ENCODE peak calls at places on chromosomes 7 and 10, in ten cellular contexts. W, G, U, K, P, Z, O, T, J and C are unnamed samples.

GRCh38 chr7:115747174-115747573 is 283.4 kb downstream of the TFEC start:
- DNase-seq in K (no peak), G (peak), U (no peak), Z (no peak), W (no peak), P (no peak), O (peak), T (no peak), J (no peak), C (no peak)

GRCh38 chr10:125152646-125153368 is 7.6 kb downstream of the CTBP2 start:
- DNase-seq in T (no peak), O (no peak), U (no peak), K (no peak), Z (no peak), W (no peak), J (no peak), P (peak), G (peak), C (peak)

GRCh38 chr10:68732651-68733050 is 11.6 kb downstream of the CCAR1 start:
- DNase-seq in O (no peak), U (no peak), T (no peak), G (no peak), W (no peak), K (no peak), P (no peak), J (no peak), Z (no peak), C (no peak)

GRCh38 chr10:79348640-79348988 is 1.3 kb downstream of the PPIF start:
- DNase-seq in K (no peak), P (no peak), T (no peak), J (no peak), Z (no peak), G (no peak), W (no peak), O (peak), U (no peak), C (no peak)

GRCh38 chr7:64637521-64638445 is 28.1 kb upstream of the ZNF107 start:
- DNase-seq in J (no peak), T (no peak), P (no peak), Z (no peak), O (no peak), G (no peak), W (no peak), K (no peak), U (no peak), C (no peak)

GRCh38 chr7:66505531-66506451 is 122.9 kb upstream of the KCTD7 start:
- DNase-seq in J (no peak), W (no peak), K (no peak), G (no peak), O (no peak), U (no peak), Z (no peak), T (no peak), P (peak), C (no peak)

GRCh38 chr7:18700147-18700546 is 204.6 kb downstream of the HDAC9 start:
- DNase-seq in K (no peak), J (no peak), W (no peak), Z (peak), T (no peak), G (no peak), P (no peak), U (peak), O (no peak), C (no peak)

GRCh38 chr10:19811517-19811916 is 4.7 kb upstream of the PLXDC2 start:
- DNase-seq in T (peak), G (peak), W (no peak), J (no peak), Z (no peak), K (no peak), P (no peak), U (no peak), O (peak), C (peak)

GRCh38 chr7:103065666-103066065 is 8.9 kb downstream of the FBXL13 start:
- DNase-seq in K (no peak), U (peak), T (peak), J (peak), P (no peak), G (peak), O (peak), Z (peak), W (no peak), C (no peak)

GRCh38 chr7:36336380-36336779 is 53.3 kb upstream of the ANLN start:
- DNase-seq in K (no peak), P (no peak), O (no peak), G (no peak), W (no peak), U (no peak), J (no peak), T (no peak), Z (no peak), C (no peak)

GRCh38 chr10:114520453-114520852 is 116.2 kb upstream of the AFAP1L2 start:
- DNase-seq in U (no peak), T (peak), P (no peak), K (no peak), Z (peak), O (peak), W (no peak), J (no peak), G (peak), C (no peak)

GRCh38 chr7:150941351-150941982 is 36.7 kb downstream of the KCNH2 start:
- DNase-seq in J (no peak), W (no peak), T (no peak), K (no peak), P (peak), O (no peak), U (no peak), G (no peak), Z (no peak), C (no peak)

GRCh38 chr7:115102738-115103137 is 180.8 kb downstream of the MDFIC start:
- DNase-seq in U (no peak), J (no peak), T (no peak), Z (no peak), P (no peak), G (no peak), W (no peak), K (no peak), O (no peak), C (no peak)

GRCh38 chr10:71638087-71638576 is 81.4 kb downstream of the C10orf105 start:
- DNase-seq in J (no peak), Z (no peak), U (peak), K (no peak), G (no peak), W (no peak), P (no peak), O (no peak), T (peak), C (no peak)

GRCh38 chr10:95688648-95689047 is 5.1 kb downstream of the TCTN3 start:
- DNase-seq in W (no peak), Z (no peak), U (peak), K (no peak), G (no peak), J (no peak), P (no peak), O (no peak), T (no peak), C (no peak)

GRCh38 chr10:131205556-131205955 is 106.0 kb downstream of the TCERG1L start:
- DNase-seq in U (no peak), K (no peak), P (peak), J (no peak), G (no peak), W (no peak), T (no peak), O (no peak), Z (no peak), C (no peak)

GRCh38 chr10:110493832-110494426 is 3.8 kb upstream of the DUSP5 start:
- DNase-seq in K (no peak), Z (no peak), U (no peak), W (no peak), G (no peak), P (no peak), T (no peak), O (no peak), J (no peak), C (no peak)

GRCh38 chr7:122301858-122302745 is 2.4 kb downstream of the FEZF1 start:
- DNase-seq in W (no peak), J (no peak), U (no peak), T (peak), K (no peak), O (no peak), Z (no peak), G (no peak), P (peak), C (no peak)

GRCh38 chr7:37284805-37285211 is 163.9 kb downstream of the ELMO1 start:
- DNase-seq in G (peak), P (peak), J (peak), T (peak), Z (peak), O (no peak), W (peak), K (peak), U (peak), C (peak)

GRCh38 chr10:12235116-12235694 is 39.2 kb downstream of the CDC123 start:
- DNase-seq in Z (no peak), J (no peak), G (no peak), K (no peak), U (no peak), T (no peak), P (no peak), W (no peak), O (no peak), C (no peak)

GRCh38 chr7:757741-758163 is 30.7 kb upstream of the PRKAR1B start:
- DNase-seq in J (no peak), P (peak), K (no peak), G (no peak), W (no peak), U (no peak), Z (no peak), T (no peak), O (no peak), C (no peak)

GRCh38 chr10:112766636-112767035 is 183.4 kb upstream of the TCF7L2 start:
- DNase-seq in Z (no peak), P (no peak), O (no peak), K (no peak), U (no peak), W (no peak), J (no peak), G (no peak), T (no peak), C (no peak)

GRCh38 chr7:47446871-47447466 is 134.9 kb downstream of the TNS3 start:
- DNase-seq in W (no peak), K (no peak), T (no peak), G (no peak), Z (no peak), P (no peak), J (no peak), O (no peak), U (no peak), C (no peak)

GRCh38 chr7:128167316-128167691 is 73.8 kb upstream of the LEP start:
- DNase-seq in W (no peak), P (peak), U (no peak), Z (peak), J (no peak), T (peak), O (peak), K (no peak), G (peak), C (no peak)

GRCh38 chr7:89077992-89078391 is 282.5 kb upstream of the TEX47 start:
- DNase-seq in O (no peak), G (no peak), K (no peak), J (no peak), P (no peak), U (no peak), T (no peak), Z (no peak), W (no peak), C (no peak)

GRCh38 chr7:35968140-35968940 is 167.5 kb downstream of the SEPTIN7 start:
- DNase-seq in T (no peak), G (no peak), Z (no peak), K (no peak), O (no peak), U (no peak), W (no peak), P (peak), J (no peak), C (no peak)

GRCh38 chr10:46263831-46264268 is 22.9 kb upstream of the ANTXRL start:
- DNase-seq in U (no peak), J (no peak), G (no peak), Z (no peak), T (no peak), O (no peak), W (no peak), P (no peak), K (no peak), C (no peak)

GRCh38 chr10:15842493-15843169 is 17.7 kb downstream of the MINDY3 start:
- DNase-seq in K (no peak), U (no peak), T (no peak), W (no peak), P (no peak), G (peak), J (no peak), Z (no peak), O (peak), C (no peak)

GRCh38 chr7:29647020-29647654 is 83.5 kb downstream of the PRR15 start:
- DNase-seq in G (no peak), Z (no peak), K (no peak), O (no peak), P (no peak), J (no peak), U (no peak), T (no peak), W (no peak), C (no peak)

GRCh38 chr10:79273603-79274002 is 73.7 kb upstream of the PPIF start:
- DNase-seq in J (no peak), P (no peak), Z (no peak), O (no peak), W (peak), T (no peak), K (no peak), G (peak), U (no peak), C (peak)

GRCh38 chr10:132858121-132859081 is 72.5 kb upstream of the NKX6-2 start:
- DNase-seq in U (no peak), O (no peak), J (no peak), P (peak), K (no peak), G (no peak), W (no peak), T (no peak), Z (no peak), C (peak)

GRCh38 chr7:8360564-8361153 is 72.8 kb upstream of the NXPH1 start:
- DNase-seq in T (no peak), P (no peak), U (no peak), W (no peak), K (no peak), Z (no peak), G (no peak), J (no peak), O (no peak), C (no peak)

GRCh38 chr7:8362723-8363369 is 70.6 kb upstream of the NXPH1 start:
- DNase-seq in G (no peak), U (no peak), O (no peak), P (no peak), K (no peak), J (no peak), Z (no peak), W (no peak), T (no peak), C (no peak)

GRCh38 chr7:8363407-8364015 is 69.9 kb upstream of the NXPH1 start:
- DNase-seq in K (no peak), J (no peak), G (no peak), Z (no peak), U (no peak), W (no peak), T (no peak), P (no peak), O (no peak), C (no peak)

DNA sequence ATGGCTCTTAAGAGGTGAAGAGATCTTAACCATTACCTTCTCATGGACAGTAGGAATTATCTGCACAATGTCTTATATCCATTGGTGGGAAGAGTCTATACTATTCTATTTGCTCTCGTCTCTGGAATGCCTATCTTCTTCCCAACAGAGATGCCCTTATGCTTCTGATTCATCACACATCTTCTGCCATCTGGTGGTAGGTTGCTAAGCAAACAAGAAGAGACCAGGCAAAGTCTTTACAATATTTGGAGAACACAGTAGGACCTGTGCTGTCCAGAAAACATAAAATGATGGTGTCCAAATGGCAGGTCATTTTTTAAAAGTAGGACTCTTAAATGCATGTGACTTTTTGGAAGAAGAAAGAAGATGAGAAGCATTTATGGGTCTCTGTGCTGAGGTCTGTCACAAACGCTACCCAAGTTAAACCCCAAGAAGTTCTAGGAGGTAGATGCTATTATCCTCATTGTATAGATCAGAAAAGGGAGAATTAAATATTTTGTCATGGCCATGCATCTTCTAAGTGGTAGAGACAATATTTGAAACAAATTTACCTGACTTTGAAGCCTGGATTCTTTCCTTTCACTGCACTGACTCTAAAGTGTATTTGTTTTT is 67.8 kb upstream of the NXPH1 start:
- DNase-seq in G (no peak), O (no peak), J (no peak), T (peak), K (no peak), Z (no peak), U (peak), W (no peak), P (no peak), C (no peak)
- TF ChIP-seq CTCF in G (no peak), O (no peak), J (no peak), T (peak), K (peak), Z (peak), U (peak), W (no peak), P (no peak), C (peak)

GRCh38 chr7:73829921-73830617 is 727 bp upstream of the CLDN4 start:
- DNase-seq in U (no peak), J (no peak), K (no peak), W (no peak), P (no peak), Z (no peak), G (no peak), O (no peak), T (peak), C (no peak)
- H3K4me3 ChIP-seq in U (no peak), J (peak), K (no peak), W (no peak), P (peak), Z (no peak), G (no peak), O (no peak), T (no peak), C (no peak)

GRCh38 chr10:5779753-5780152 is 33.5 kb downstream of the GDI2 start:
- DNase-seq in U (no peak), J (no peak), Z (no peak), P (no peak), T (no peak), W (no peak), G (no peak), O (no peak), K (no peak), C (no peak)

GRCh38 chr10:5775705-5776104 is 37.5 kb downstream of the GDI2 start:
- DNase-seq in P (peak), K (no peak), O (no peak), U (peak), T (no peak), G (no peak), J (peak), W (no peak), Z (no peak), C (no peak)

GRCh38 chr10:5774987-5775386 is 38.2 kb downstream of the GDI2 start:
- DNase-seq in O (no peak), G (no peak), J (no peak), T (no peak), P (no peak), W (no peak), K (no peak), Z (no peak), U (no peak), C (no peak)

GRCh38 chr10:5776881-5777197 is 36.4 kb downstream of the GDI2 start:
- DNase-seq in J (no peak), U (no peak), O (peak), G (peak), W (no peak), P (no peak), K (no peak), T (no peak), Z (no peak), C (no peak)

GRCh38 chr10:5776150-5776880 is 36.9 kb downstream of the GDI2 start:
- DNase-seq in J (no peak), T (no peak), Z (no peak), W (no peak), P (no peak), O (no peak), K (no peak), U (no peak), G (peak), C (no peak)
- TF ChIP-seq CTCF in J (no peak), T (peak), Z (peak), W (no peak), P (no peak), O (peak), K (no peak), U (no peak), G (peak), C (no peak)

GRCh38 chr7:43602271-43602670 is 19.4 kb downstream of the STK17A start:
- DNase-seq in P (no peak), K (no peak), O (no peak), G (no peak), J (no peak), Z (no peak), U (no peak), T (no peak), W (no peak), C (no peak)
- H3K4me3 ChIP-seq in P (no peak), K (no peak), O (no peak), G (no peak), J (no peak), Z (no peak), U (no peak), T (no peak), W (no peak), C (no peak)

GRCh38 chr10:91779011-91779605 is 19.1 kb upstream of the TNKS2 start:
- DNase-seq in W (no peak), K (no peak), O (no peak), T (no peak), Z (no peak), J (no peak), U (no peak), P (no peak), G (no peak), C (no peak)
- TF ChIP-seq CTCF in W (no peak), K (no peak), O (no peak), T (no peak), Z (no peak), J (no peak), U (no peak), P (no peak), G (no peak), C (no peak)

GRCh38 chr7:23472974-23473847 is 2.9 kb upstream of the IGF2BP3 start:
- DNase-seq in Z (no peak), T (no peak), G (peak), J (no peak), W (no peak), O (no peak), K (no peak), P (no peak), U (peak), C (no peak)

GRCh38 chr7:23470290-23471089 is at the start of gene IGF2BP3:
- DNase-seq in Z (peak), P (no peak), J (no peak), K (peak), O (peak), U (peak), G (peak), T (peak), W (no peak), C (no peak)

GRCh38 chr7:23472556-23472955 is 2.3 kb upstream of the IGF2BP3 start:
- DNase-seq in J (no peak), U (no peak), W (no peak), P (no peak), O (no peak), T (no peak), K (no peak), G (no peak), Z (no peak), C (no peak)

GRCh38 chr7:23471090-23471859 is 984 bp upstream of the IGF2BP3 start:
- DNase-seq in G (peak), U (peak), Z (peak), T (peak), O (peak), J (no peak), W (no peak), P (no peak), K (no peak), C (peak)

GRCh38 chr7:23472046-23472445 is 1.8 kb upstream of the IGF2BP3 start:
- DNase-seq in J (no peak), T (no peak), O (no peak), P (no peak), K (no peak), Z (no peak), U (peak), G (no peak), W (no peak), C (no peak)
- H3K4me3 ChIP-seq in J (no peak), T (peak), O (peak), P (no peak), K (peak), Z (peak), U (peak), G (peak), W (no peak), C (no peak)